ENCODE peak calls at places on chromosomes 1 and 21, in ten cellular contexts. T, X, E, Z, S, L, I, C, P and Q are unnamed samples.

GRCh38 chr1:22738522-22738921 is 27.9 kb downstream of the EPHB2 start:
- DNase-seq in I (no peak), C (no peak), L (no peak), P (no peak), E (no peak), T (no peak), X (no peak), S (no peak), Z (no peak), Q (no peak)

GRCh38 chr1:228802386-228803221 is 67.3 kb downstream of the RHOU start:
- DNase-seq in C (no peak), I (no peak), Z (no peak), T (no peak), E (peak), L (no peak), X (no peak), P (no peak), S (no peak), Q (peak)

GRCh38 chr21:43025636-43026180 is 49.9 kb downstream of the CBS start:
- DNase-seq in P (peak), E (no peak), L (peak), I (no peak), T (no peak), S (no peak), C (peak), X (no peak), Z (no peak), Q (no peak)

GRCh38 chr1:203776636-203777035 is 11.7 kb downstream of the LAX1 start:
- DNase-seq in X (no peak), P (no peak), I (no peak), S (no peak), C (peak), T (no peak), E (no peak), L (no peak), Z (no peak), Q (peak)

GRCh38 chr21:38333290-38334272 is 76.8 kb downstream of the KCNJ15 start:
- DNase-seq in C (peak), L (peak), E (no peak), Z (no peak), X (no peak), T (no peak), P (no peak), I (no peak), S (no peak), Q (peak)

GRCh38 chr1:7808253-7808844 is 24.3 kb downstream of the PER3 start:
- DNase-seq in S (no peak), T (no peak), C (peak), I (no peak), L (no peak), Z (no peak), E (no peak), P (peak), X (no peak), Q (peak)

GRCh38 chr1:67479146-67479891 is 49.1 kb upstream of the SERBP1 start:
- DNase-seq in Z (no peak), S (no peak), T (no peak), E (no peak), I (no peak), X (no peak), C (peak), P (no peak), L (no peak), Q (no peak)

GRCh38 chr1:58780586-58781452 is 3.0 kb downstream of the JUN start:
- DNase-seq in T (no peak), E (peak), X (no peak), L (no peak), P (no peak), I (no peak), Z (no peak), S (peak), C (peak), Q (peak)

GRCh38 chr1:228402638-228403025 is 4.0 kb downstream of the TRIM11 start:
- DNase-seq in E (no peak), T (no peak), I (no peak), L (peak), P (no peak), S (no peak), C (no peak), Z (no peak), X (no peak), Q (no peak)

GRCh38 chr1:19344372-19344810 is 32.3 kb downstream of the SLC66A1 start:
- DNase-seq in I (peak), S (peak), Z (peak), T (peak), P (no peak), C (peak), E (peak), X (no peak), L (no peak), Q (peak)

GRCh38 chr1:29393451-29393826 is 157.1 kb downstream of the PTPRU start:
- DNase-seq in S (no peak), T (no peak), X (no peak), L (peak), I (peak), Z (no peak), P (no peak), C (no peak), E (no peak), Q (no peak)

GRCh38 chr1:17568014-17568413 is 28.5 kb downstream of the ARHGEF10L start:
- DNase-seq in P (no peak), X (no peak), L (no peak), I (no peak), Z (no peak), C (no peak), E (no peak), S (no peak), T (no peak), Q (no peak)

GRCh38 chr21:42574234-42575027 is 60.8 kb downstream of the SLC37A1 start:
- DNase-seq in I (no peak), E (no peak), S (no peak), C (peak), X (no peak), T (no peak), L (no peak), P (no peak), Z (no peak), Q (no peak)

GRCh38 chr1:215833936-215834729 is 267.0 kb downstream of the KCTD3 start:
- DNase-seq in C (no peak), Z (no peak), X (no peak), S (no peak), L (no peak), T (no peak), P (no peak), E (no peak), I (no peak), Q (no peak)

GRCh38 chr1:183235503-183235902 is 49.4 kb downstream of the LAMC2 start:
- DNase-seq in S (no peak), X (no peak), E (no peak), I (no peak), C (no peak), Z (no peak), P (no peak), T (no peak), L (no peak), Q (no peak)

GRCh38 chr1:51861669-51862068 is 16.9 kb downstream of the NRDC start:
- DNase-seq in X (no peak), I (no peak), L (no peak), T (no peak), E (no peak), P (no peak), C (peak), S (no peak), Z (no peak), Q (no peak)

GRCh38 chr1:20873311-20873710 is 86.2 kb upstream of the HP1BP3 start:
- DNase-seq in C (no peak), I (no peak), L (no peak), Z (no peak), T (no peak), P (no peak), E (no peak), S (no peak), X (no peak), Q (no peak)

GRCh38 chr1:58108783-58109182 is 437.7 kb downstream of the OMA1 start:
- DNase-seq in X (no peak), T (no peak), I (no peak), L (no peak), S (no peak), C (no peak), P (no peak), E (no peak), Z (no peak), Q (no peak)

GRCh38 chr1:24914226-24915069 is 15.6 kb downstream of the RUNX3 start:
- DNase-seq in L (no peak), E (no peak), P (peak), C (no peak), T (no peak), S (no peak), Z (no peak), I (peak), X (no peak), Q (no peak)

GRCh38 chr21:44872568-44873355 is 728 bp downstream of the PTTG1IP start:
- DNase-seq in E (peak), X (no peak), P (no peak), L (no peak), I (peak), Z (no peak), S (peak), C (peak), T (peak), Q (peak)

GRCh38 chr21:45041351-45041805 is 33.0 kb upstream of the ADARB1 start:
- DNase-seq in I (no peak), T (no peak), E (no peak), Z (no peak), L (no peak), C (peak), X (no peak), S (no peak), P (no peak), Q (no peak)

GRCh38 chr1:119453021-119453420 is 38.1 kb downstream of the HSD3B2 start:
- DNase-seq in I (no peak), T (no peak), C (no peak), S (no peak), Z (no peak), X (no peak), L (no peak), P (peak), E (peak), Q (no peak)

GRCh38 chr1:173867141-173867752 is 542 bp downstream of the GAS5 start:
- DNase-seq in L (no peak), T (no peak), C (peak), P (no peak), I (no peak), Z (no peak), X (no peak), S (no peak), E (peak), Q (no peak)

GRCh38 chr21:31196724-31197123 is 147.3 kb downstream of the TIAM1 start:
- DNase-seq in C (no peak), S (no peak), L (no peak), X (no peak), I (no peak), P (no peak), Z (no peak), T (no peak), E (no peak), Q (no peak)

GRCh38 chr1:165444897-165445370 is at the start of gene RXRG:
- DNase-seq in T (peak), C (peak), S (peak), I (peak), Z (no peak), L (no peak), P (no peak), E (no peak), X (no peak), Q (peak)

GRCh38 chr1:160217466-160218165 is 12.4 kb downstream of the PEA15 start:
- DNase-seq in E (no peak), C (peak), I (no peak), X (no peak), Z (no peak), P (no peak), L (no peak), S (no peak), T (no peak), Q (peak)

GRCh38 chr1:154714638-154715037 is 106.7 kb upstream of the ADAR start:
- DNase-seq in X (no peak), P (no peak), Z (no peak), L (no peak), E (no peak), I (no peak), S (no peak), C (peak), T (no peak), Q (no peak)

GRCh38 chr21:43921979-43922945 is 57.2 kb downstream of the AGPAT3 start:
- DNase-seq in I (no peak), P (no peak), C (no peak), E (no peak), Z (peak), X (no peak), T (no peak), S (peak), L (no peak), Q (no peak)

GRCh38 chr1:218942421-218942820 is 231.3 kb upstream of the LYPLAL1 start:
- DNase-seq in X (no peak), S (no peak), I (no peak), E (no peak), C (peak), T (no peak), Z (no peak), L (no peak), P (no peak), Q (no peak)

GRCh38 chr21:27173052-27173451 is 206.2 kb upstream of the ADAMTS5 start:
- DNase-seq in E (no peak), L (no peak), P (no peak), T (no peak), Z (no peak), S (no peak), X (no peak), C (no peak), I (no peak), Q (no peak)

GRCh38 chr1:92994105-92994712 is 32.9 kb upstream of the DIPK1A start:
- DNase-seq in C (peak), L (no peak), X (peak), Z (peak), T (peak), E (peak), I (peak), P (peak), S (peak), Q (peak)

GRCh38 chr1:186442651-186443114 is 18.2 kb downstream of the PDC start:
- DNase-seq in Z (no peak), C (peak), P (peak), E (peak), L (no peak), T (no peak), S (no peak), I (no peak), X (no peak), Q (no peak)

GRCh38 chr1:18649713-18650370 is 19.2 kb downstream of the PAX7 start:
- DNase-seq in L (no peak), P (no peak), S (no peak), C (no peak), E (no peak), I (no peak), T (no peak), X (no peak), Z (no peak), Q (no peak)